ENCODE peak calls at places on chromosome 17, in seven cellular contexts. J is activated CD8-positive, alpha-beta T cell treated with anti-CD3 and anti-CD28 coated beads, Interleukin-2, amount 10 ng/mL, durations not matched to agents 7 days and 5 days; L is germinal center; E is right cardiac atrium; D is substantia nigra; I is GM20000; B is naive thymus-derived CD4-positive, alpha-beta T cell. M is an unnamed sample.

GRCh38 chr17:66655861-66656260 is 179.1 kb upstream of the CACNG5 start:
- DNase-seq in E (no peak), I (no peak), D (no peak), L (no peak), J (no peak), B (no peak), M (no peak)

GRCh38 chr17:42276359-42276608 is at the start of gene STAT5B:
- DNase-seq in B (peak), J (peak), I (peak), L (peak), D (peak), E (peak), M (peak)

GRCh38 chr17:75779987-75780889 is 4.4 kb upstream of the UNK start:
- DNase-seq in I (no peak), E (no peak), D (no peak), J (no peak), B (no peak), L (no peak), M (no peak)

GRCh38 chr17:80845863-80846671 is 145.6 kb upstream of the CHMP6 start:
- DNase-seq in J (no peak), D (no peak), E (no peak), L (peak), B (no peak), I (no peak), M (peak)

GRCh38 chr17:18141210-18141803 is 32.8 kb downstream of the MYO15A start:
- DNase-seq in J (peak), D (no peak), I (peak), E (no peak), L (peak), B (no peak), M (peak)

GRCh38 chr17:45276031-45276430 is 14.1 kb upstream of the SPATA32 start:
- DNase-seq in J (no peak), L (no peak), I (no peak), E (no peak), D (no peak), B (no peak), M (no peak)

GRCh38 chr17:185445-186138 is 4.1 kb upstream of the DOC2B start:
- DNase-seq in B (no peak), J (no peak), E (peak), I (no peak), D (no peak), L (no peak), M (peak)

GRCh38 chr17:63665527-63666214 is 34.3 kb downstream of the LIMD2 start:
- DNase-seq in I (peak), L (peak), B (no peak), J (no peak), E (no peak), D (no peak), M (peak)

GRCh38 chr17:64187093-64187895 is 57.4 kb upstream of the ERN1 start:
- DNase-seq in J (no peak), E (no peak), D (no peak), L (no peak), I (no peak), B (no peak), M (no peak)

GRCh38 chr17:7107012-7107754 is 7.4 kb downstream of the ASGR2 start:
- DNase-seq in J (no peak), E (no peak), B (no peak), D (no peak), L (no peak), I (no peak), M (no peak)

GRCh38 chr17:15891348-15891747 is 53.6 kb upstream of the ADORA2B start:
- DNase-seq in L (no peak), J (no peak), E (no peak), I (no peak), B (no peak), D (no peak), M (no peak)

GRCh38 chr17:80097307-80097630 is 4.1 kb upstream of the GAA start:
- DNase-seq in E (no peak), I (no peak), J (no peak), B (no peak), L (no peak), D (no peak), M (no peak)

GRCh38 chr17:14741516-14741915 is 440.6 kb downstream of the HS3ST3B1 start:
- DNase-seq in E (no peak), L (no peak), J (no peak), D (no peak), I (no peak), B (no peak), M (no peak)

M was measured in GM12865.